ENCODE peak calls at places on chromosome 12, in four cellular contexts. N is adrenal gland, F is tibial nerve, A is HAP-1. Z is an unnamed sample. For H3K36me3, the result is how much of the 10 kb centered on the place peaks cover.

GRCh38 chr12:47282206-47282605 is 202.4 kb upstream of the AMIGO2 start:
- DNase-seq in N (no peak), F (no peak), A (no peak), Z (no peak)

GRCh38 chr12:20967756-20968155 is 157.3 kb downstream of the SLCO1B3 start:
- DNase-seq in N (no peak), F (no peak), A (no peak), Z (no peak)

GRCh38 chr12:111085100-111085499 is 164.7 kb upstream of the MYL2 start:
- DNase-seq in N (no peak), F (no peak), A (no peak), Z (peak)

GRCh38 chr12:85733441-85733840 is 102.8 kb downstream of the RASSF9 start:
- DNase-seq in N (no peak), F (no peak), A (no peak), Z (no peak)

GRCh38 chr12:76037130-76038105 is 5.8 kb upstream of the PHLDA1 start:
- DNase-seq in N (peak), F (peak), A (peak), Z (no peak)

GRCh38 chr12:120994059-120994458 is 15.7 kb downstream of the HNF1A start:
- DNase-seq in N (no peak), F (no peak), A (no peak), Z (peak)

GRCh38 chr12:103012884-103013283 is 55.4 kb downstream of the ASCL1 start:
- DNase-seq in N (no peak), F (no peak), A (no peak), Z (peak)

GRCh38 chr12:112524676-112525425 is 106.1 kb downstream of the PTPN11 start:
- DNase-seq in N (no peak), F (no peak), A (no peak), Z (peak)

GRCh38 chr12:114876968-114877680 is 193.1 kb upstream of the TBX3 start:
- DNase-seq in N (no peak), F (peak), A (no peak), Z (no peak)

GRCh38 chr12:15855646-15856045 is 26.5 kb upstream of the STRAP start:
- DNase-seq in N (no peak), F (no peak), A (no peak), Z (no peak)

DNA sequence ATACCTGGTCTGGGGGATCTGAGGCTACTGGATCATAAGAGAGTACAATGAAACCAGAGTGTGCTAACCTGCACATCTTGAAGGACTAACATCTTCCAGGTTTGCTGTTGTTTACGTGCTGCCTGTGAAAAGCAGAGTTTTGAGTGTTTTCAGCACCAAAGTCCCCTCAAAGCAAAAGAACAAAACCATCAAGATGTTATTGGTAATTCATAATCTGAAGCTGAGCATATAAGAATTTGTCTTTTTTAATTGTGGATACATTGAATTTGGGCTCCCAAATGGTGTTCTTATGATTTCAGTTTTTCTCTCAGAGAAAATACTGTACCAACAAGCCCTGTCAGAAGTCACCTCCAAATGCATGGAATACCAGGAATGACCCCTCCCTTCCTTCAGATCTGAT is 110.2 kb downstream of the BTG1 start:
- DNase-seq in N (no peak), F (no peak), A (no peak), Z (no peak)
- H3K4me3 ChIP-seq in N (no peak), F (peak), A (no peak), Z (no peak)

DNA sequence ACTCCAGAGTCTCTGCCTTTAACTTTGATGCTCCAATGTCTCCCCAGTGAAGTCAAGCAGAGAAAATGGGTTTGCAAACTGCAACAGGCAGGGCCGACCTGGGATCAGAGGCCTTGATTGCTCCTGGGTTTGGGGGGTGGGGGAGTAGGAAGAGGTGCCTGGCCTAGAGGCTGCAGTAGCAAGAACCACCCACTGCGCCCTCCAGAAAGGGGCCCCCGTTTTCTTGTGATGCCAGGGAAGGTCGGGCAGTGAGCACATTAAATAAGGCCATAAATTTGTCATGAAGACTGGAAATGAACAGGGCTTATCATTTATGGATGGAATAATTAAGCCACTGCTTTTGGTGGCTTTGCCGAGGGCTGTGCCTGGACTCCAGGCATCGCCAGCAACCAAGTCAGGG is 38.2 kb upstream of the FAM222A start:
- DNase-seq in N (no peak), F (no peak), A (no peak), Z (no peak)
- H3K36me3 ChIP-seq in N (under half), F (under half), A (under half), Z (under half)

DNA sequence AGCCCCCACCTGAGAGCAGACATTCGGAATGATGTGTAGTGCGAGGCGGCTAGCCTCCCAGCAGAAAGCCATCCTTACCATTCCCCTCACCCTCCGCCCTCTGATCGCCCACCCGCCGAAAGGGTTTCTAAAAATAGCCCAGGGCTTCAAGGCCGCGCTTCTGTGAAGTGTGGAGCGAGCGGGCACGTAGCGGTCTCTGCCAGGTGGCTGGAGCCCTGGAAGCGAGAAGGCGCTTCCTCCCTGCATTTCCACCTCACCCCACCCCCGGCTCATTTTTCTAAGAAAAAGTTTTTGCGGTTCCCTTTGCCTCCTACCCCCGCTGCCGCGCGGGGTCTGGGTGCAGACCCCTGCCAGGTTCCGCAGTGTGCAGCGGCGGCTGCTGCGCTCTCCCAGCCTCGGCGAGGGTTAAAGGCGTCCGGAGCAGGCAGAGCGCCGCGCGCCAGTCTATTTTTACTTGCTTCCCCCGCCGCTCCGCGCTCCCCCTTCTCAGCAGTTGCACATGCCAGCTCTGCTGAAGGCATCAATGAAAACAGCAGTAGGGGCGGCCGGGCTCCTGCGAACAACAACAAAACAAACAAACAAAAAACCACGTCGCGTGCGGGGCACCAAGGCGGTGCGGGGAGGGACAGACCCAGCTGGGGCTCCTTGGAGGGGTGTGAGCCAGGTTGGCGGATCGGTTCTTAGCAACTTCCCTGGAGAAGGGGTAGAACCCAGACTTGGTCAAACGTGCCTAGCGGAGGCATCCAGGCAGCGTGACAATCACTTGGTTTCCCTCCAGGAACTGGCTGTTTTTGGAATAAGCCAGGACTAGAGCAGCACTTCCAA is 2.4 kb downstream of the PRMT8 start:
- DNase-seq in N (no peak), F (no peak), A (no peak), Z (peak)
- H3K4me3 ChIP-seq in N (no peak), F (no peak), A (no peak), Z (peak)

DNA sequence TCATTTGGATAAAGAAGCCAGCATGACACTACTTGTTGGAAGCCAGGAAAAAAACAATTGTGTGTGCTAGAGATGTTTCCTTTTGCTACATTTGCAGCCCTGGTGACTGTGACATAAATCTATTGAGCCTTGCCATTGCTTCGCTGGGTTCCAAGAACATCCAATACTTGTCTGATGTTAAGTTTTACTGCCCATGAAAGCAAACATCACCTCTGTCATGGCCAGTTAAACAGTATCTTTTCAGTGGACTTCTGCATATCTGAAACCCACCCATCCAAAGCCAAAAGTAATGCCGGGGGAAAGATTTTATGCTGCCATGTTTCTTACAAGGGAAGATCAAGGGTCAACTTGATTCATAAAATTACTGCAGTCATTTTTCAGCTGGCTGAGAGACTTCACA is 184.0 kb downstream of the MSRB3 start:
- DNase-seq in N (no peak), F (no peak), A (no peak), Z (no peak)
- H3K36me3 ChIP-seq in N (under half), F (under half), A (under half), Z (under half)

GRCh38 chr12:57092876-57093411 is 4.0 kb downstream of the NAB2 start:
- DNase-seq in N (no peak), F (no peak), A (no peak), Z (no peak)
- H3K4me3 ChIP-seq in N (no peak), F (no peak), A (no peak), Z (no peak)

Z was measured in H7.